ENCODE peak calls at places on chromosome X, in six cellular contexts. One of them, this sample, is unnamed. For H3K4me1, the result is how much of the 10 kb centered on the place peaks cover.

GRCh38 chrX:17930850-17931249 is 69.8 kb upstream of the RAI2 start:
- DNase-seq in GM23248: no peak
- DNase-seq in fibroblast of lung: no peak
- DNase-seq in MM.1S: no peak
- DNase-seq in PC-9: no peak
- DNase-seq in A673: peak
- DNase-seq in this sample: no peak

GRCh38 chrX:130057209-130057608 is 53.1 kb downstream of the ELF4 start:
- DNase-seq in GM23248: peak
- DNase-seq in fibroblast of lung: no peak
- DNase-seq in MM.1S: no peak
- DNase-seq in PC-9: no peak
- DNase-seq in A673: no peak
- DNase-seq in this sample: no peak

GRCh38 chrX:9807355-9808182 is 21.3 kb downstream of the SHROOM2 start:
- DNase-seq in GM23248: no peak
- DNase-seq in fibroblast of lung: no peak
- DNase-seq in MM.1S: no peak
- DNase-seq in PC-9: no peak
- DNase-seq in A673: no peak
- DNase-seq in this sample: peak

GRCh38 chrX:123336666-123337065 is 152.6 kb downstream of the GRIA3 start:
- DNase-seq in GM23248: peak
- DNase-seq in fibroblast of lung: no peak
- DNase-seq in MM.1S: no peak
- DNase-seq in PC-9: no peak
- DNase-seq in A673: no peak
- DNase-seq in this sample: peak

GRCh38 chrX:39158801-39159657 is 357.8 kb downstream of the MID1IP1 start:
- DNase-seq in GM23248: peak
- DNase-seq in fibroblast of lung: peak
- DNase-seq in MM.1S: peak
- DNase-seq in PC-9: no peak
- DNase-seq in A673: no peak
- DNase-seq in this sample: peak

GRCh38 chrX:109954333-109954732 is 48.6 kb upstream of the TMEM164 start:
- DNase-seq in GM23248: peak
- DNase-seq in fibroblast of lung: no peak
- DNase-seq in MM.1S: peak
- DNase-seq in PC-9: no peak
- DNase-seq in A673: no peak
- DNase-seq in this sample: peak

GRCh38 chrX:14872355-14872754 is 514 bp downstream of the FANCB start:
- DNase-seq in GM23248: peak
- DNase-seq in fibroblast of lung: no peak
- DNase-seq in MM.1S: no peak
- DNase-seq in PC-9: no peak
- DNase-seq in A673: no peak
- DNase-seq in this sample: no peak

GRCh38 chrX:118779581-118779980 is 44.0 kb upstream of the ZCCHC12 start:
- DNase-seq in GM23248: no peak
- DNase-seq in fibroblast of lung: no peak
- DNase-seq in MM.1S: no peak
- DNase-seq in PC-9: no peak
- DNase-seq in A673: no peak
- DNase-seq in this sample: no peak

GRCh38 chrX:150200820-150201287 is 162.3 kb upstream of the MAMLD1 start:
- DNase-seq in GM23248: peak
- DNase-seq in fibroblast of lung: peak
- DNase-seq in MM.1S: no peak
- DNase-seq in PC-9: peak
- DNase-seq in A673: peak
- DNase-seq in this sample: peak

GRCh38 chrX:12946838-12947544 is 27.9 kb upstream of the TMSB4X start:
- DNase-seq in GM23248: peak
- DNase-seq in fibroblast of lung: peak
- DNase-seq in MM.1S: peak
- DNase-seq in PC-9: peak
- DNase-seq in A673: peak
- DNase-seq in this sample: peak

GRCh38 chrX:41317487-41318208 is 16.3 kb upstream of the DDX3X start:
- DNase-seq in GM23248: peak
- DNase-seq in fibroblast of lung: peak
- DNase-seq in MM.1S: no peak
- DNase-seq in PC-9: no peak
- DNase-seq in A673: no peak
- DNase-seq in this sample: no peak

GRCh38 chrX:16023790-16024734 is 99.3 kb upstream of the GRPR start:
- DNase-seq in GM23248: peak
- DNase-seq in fibroblast of lung: no peak
- DNase-seq in MM.1S: no peak
- DNase-seq in PC-9: peak
- DNase-seq in A673: peak
- DNase-seq in this sample: peak

GRCh38 chrX:115911967-115912366 is 258.6 kb upstream of the AGTR2 start:
- DNase-seq in GM23248: no peak
- DNase-seq in fibroblast of lung: no peak
- DNase-seq in MM.1S: no peak
- DNase-seq in PC-9: no peak
- DNase-seq in A673: no peak
- DNase-seq in this sample: no peak

GRCh38 chrX:40469316-40469715 is 111.5 kb upstream of the ATP6AP2 start:
- DNase-seq in GM23248: no peak
- DNase-seq in fibroblast of lung: no peak
- DNase-seq in MM.1S: no peak
- DNase-seq in PC-9: no peak
- DNase-seq in A673: no peak
- DNase-seq in this sample: no peak

GRCh38 chrX:38108364-38108763 is 102.0 kb downstream of the SYTL5 start:
- DNase-seq in GM23248: no peak
- DNase-seq in fibroblast of lung: no peak
- DNase-seq in MM.1S: no peak
- DNase-seq in PC-9: no peak
- DNase-seq in A673: no peak
- DNase-seq in this sample: no peak

GRCh38 chrX:128396601-128397000 is 344.4 kb upstream of the ACTRT1 start:
- DNase-seq in GM23248: no peak
- DNase-seq in fibroblast of lung: no peak
- DNase-seq in MM.1S: no peak
- DNase-seq in PC-9: no peak
- DNase-seq in A673: no peak
- DNase-seq in this sample: no peak

DNA sequence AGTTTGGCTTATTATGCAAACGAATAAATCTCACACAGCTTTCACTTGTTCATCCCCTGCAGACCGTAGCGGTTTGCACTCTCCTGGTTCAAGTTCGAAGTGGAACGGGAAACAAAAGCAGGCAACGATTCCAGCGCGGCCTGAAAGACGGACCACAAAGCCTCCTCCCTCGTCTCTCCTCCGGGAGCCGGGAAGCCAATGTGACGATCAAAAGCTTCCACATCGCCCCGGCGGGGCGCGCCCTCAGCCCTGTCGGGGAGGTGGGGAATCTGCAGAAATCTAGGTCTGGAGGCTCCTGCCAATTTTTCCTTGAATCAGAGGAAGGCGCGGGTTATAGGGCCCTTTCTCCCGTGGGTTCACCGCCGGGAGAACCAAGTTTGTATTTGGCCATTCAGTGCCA is 16.9 kb upstream of the ZIC3 start:
- DNase-seq in GM23248: no peak
- DNase-seq in fibroblast of lung: no peak
- DNase-seq in MM.1S: no peak
- DNase-seq in PC-9: no peak
- DNase-seq in A673: no peak
- DNase-seq in this sample: no peak
- TF ChIP-seq EZH2 in GM23248: no peak
- TF ChIP-seq EZH2 in fibroblast of lung: no peak
- TF ChIP-seq EZH2 in MM.1S: no peak
- TF ChIP-seq EZH2 in PC-9: no peak
- TF ChIP-seq EZH2 in A673: no peak
- TF ChIP-seq EZH2 in this sample: no peak

GRCh38 chrX:19798423-19798822 is 89.0 kb downstream of the SH3KBP1 start:
- DNase-seq in GM23248: no peak
- DNase-seq in fibroblast of lung: no peak
- DNase-seq in MM.1S: no peak
- DNase-seq in PC-9: no peak
- DNase-seq in A673: no peak
- DNase-seq in this sample: peak
- H3K4me3 ChIP-seq in GM23248: no peak
- H3K4me3 ChIP-seq in fibroblast of lung: no peak
- H3K4me3 ChIP-seq in MM.1S: no peak
- H3K4me3 ChIP-seq in PC-9: no peak
- H3K4me3 ChIP-seq in A673: no peak
- H3K4me3 ChIP-seq in this sample: no peak

GRCh38 chrX:22340022-22340616 is 67.4 kb downstream of the CBLL2 start:
- DNase-seq in GM23248: peak
- DNase-seq in fibroblast of lung: no peak
- DNase-seq in MM.1S: no peak
- DNase-seq in PC-9: no peak
- DNase-seq in A673: no peak
- DNase-seq in this sample: peak

GRCh38 chrX:22343192-22343591 is 70.5 kb downstream of the CBLL2 start:
- DNase-seq in GM23248: no peak
- DNase-seq in fibroblast of lung: no peak
- DNase-seq in MM.1S: no peak
- DNase-seq in PC-9: no peak
- DNase-seq in A673: no peak
- DNase-seq in this sample: no peak

GRCh38 chrX:22349116-22349515 is 76.4 kb downstream of the CBLL2 start:
- DNase-seq in GM23248: peak
- DNase-seq in fibroblast of lung: peak
- DNase-seq in MM.1S: no peak
- DNase-seq in PC-9: no peak
- DNase-seq in A673: no peak
- DNase-seq in this sample: no peak

DNA sequence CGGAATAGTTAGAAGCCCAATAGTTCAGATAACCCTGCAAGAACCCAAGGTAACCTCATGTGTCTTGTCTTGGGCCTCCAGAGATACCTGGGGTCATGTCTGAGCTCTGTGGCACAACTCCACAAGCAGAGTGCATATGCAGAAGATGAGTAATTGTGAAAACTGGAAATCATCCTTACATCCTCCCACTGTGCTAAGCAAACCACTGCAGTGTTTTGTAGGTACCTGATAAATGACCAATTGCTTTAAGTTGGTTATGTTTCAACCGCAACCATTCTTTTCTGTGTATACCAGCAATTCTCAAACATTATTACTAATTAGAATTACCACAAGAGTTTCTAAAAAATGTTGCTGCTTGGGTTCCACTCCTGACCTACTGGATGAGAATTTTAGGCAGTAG is 73.2 kb downstream of the CBLL2 start:
- DNase-seq in GM23248: peak
- DNase-seq in fibroblast of lung: no peak
- DNase-seq in MM.1S: no peak
- DNase-seq in PC-9: no peak
- DNase-seq in A673: no peak
- DNase-seq in this sample: peak
- H3K4me1 ChIP-seq in GM23248: under half
- H3K4me1 ChIP-seq in fibroblast of lung: under half
- H3K4me1 ChIP-seq in MM.1S: under half
- H3K4me1 ChIP-seq in PC-9: under half
- H3K4me1 ChIP-seq in A673: under half
- H3K4me1 ChIP-seq in this sample: under half

GRCh38 chrX:637660-638481 is 7.3 kb downstream of the SHOX start:
- DNase-seq in GM23248: no peak
- DNase-seq in fibroblast of lung: no peak
- DNase-seq in MM.1S: no peak
- DNase-seq in PC-9: no peak
- DNase-seq in A673: peak
- DNase-seq in this sample: no peak
- TF ChIP-seq EZH2 in GM23248: no peak
- TF ChIP-seq EZH2 in fibroblast of lung: no peak
- TF ChIP-seq EZH2 in MM.1S: no peak
- TF ChIP-seq EZH2 in PC-9: no peak
- TF ChIP-seq EZH2 in A673: peak
- TF ChIP-seq EZH2 in this sample: no peak

GRCh38 chrX:85243155-85243554 is 424 bp downstream of the SATL1 start:
- DNase-seq in GM23248: no peak
- DNase-seq in fibroblast of lung: peak
- DNase-seq in MM.1S: no peak
- DNase-seq in PC-9: no peak
- DNase-seq in A673: peak
- DNase-seq in this sample: no peak
- H3K4me3 ChIP-seq in GM23248: peak
- H3K4me3 ChIP-seq in fibroblast of lung: peak
- H3K4me3 ChIP-seq in MM.1S: no peak
- H3K4me3 ChIP-seq in PC-9: no peak
- H3K4me3 ChIP-seq in A673: peak
- H3K4me3 ChIP-seq in this sample: no peak

GRCh38 chrX:85992811-85993229 is 54.5 kb downstream of the CHM start:
- DNase-seq in GM23248: peak
- DNase-seq in fibroblast of lung: peak
- DNase-seq in MM.1S: no peak
- DNase-seq in PC-9: no peak
- DNase-seq in A673: peak
- DNase-seq in this sample: peak

GRCh38 chrX:85994787-85995186 is 52.6 kb downstream of the CHM start:
- DNase-seq in GM23248: no peak
- DNase-seq in fibroblast of lung: peak
- DNase-seq in MM.1S: no peak
- DNase-seq in PC-9: no peak
- DNase-seq in A673: no peak
- DNase-seq in this sample: no peak

GRCh38 chrX:85993539-85994197 is 53.7 kb downstream of the CHM start:
- DNase-seq in GM23248: peak
- DNase-seq in fibroblast of lung: no peak
- DNase-seq in MM.1S: no peak
- DNase-seq in PC-9: no peak
- DNase-seq in A673: peak
- DNase-seq in this sample: peak

GRCh38 chrX:85995641-85996040 is 51.7 kb downstream of the CHM start:
- DNase-seq in GM23248: no peak
- DNase-seq in fibroblast of lung: no peak
- DNase-seq in MM.1S: no peak
- DNase-seq in PC-9: no peak
- DNase-seq in A673: no peak
- DNase-seq in this sample: no peak

DNA sequence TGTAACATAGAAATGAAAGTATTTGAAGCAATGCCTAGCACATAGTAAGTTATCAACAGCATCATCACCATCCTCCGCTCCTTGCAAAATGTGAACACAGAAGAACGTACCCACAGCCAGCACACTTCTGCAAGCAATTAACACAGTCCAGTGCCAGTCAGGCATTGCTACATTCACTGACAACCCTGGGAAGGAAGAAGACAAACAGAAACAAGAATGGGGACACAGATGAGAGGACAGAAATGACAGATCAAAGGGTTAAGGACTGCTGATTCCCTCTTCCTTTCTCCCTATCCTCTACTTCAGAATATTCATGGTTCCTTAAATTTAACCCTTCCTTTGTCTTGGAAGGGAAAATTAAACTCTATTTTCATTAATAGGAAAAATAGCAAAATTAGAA is 53.1 kb downstream of the CHM start:
- DNase-seq in GM23248: peak
- DNase-seq in fibroblast of lung: no peak
- DNase-seq in MM.1S: no peak
- DNase-seq in PC-9: no peak
- DNase-seq in A673: peak
- DNase-seq in this sample: no peak
- H3K4me1 ChIP-seq in GM23248: under half
- H3K4me1 ChIP-seq in fibroblast of lung: under half
- H3K4me1 ChIP-seq in MM.1S: under half
- H3K4me1 ChIP-seq in PC-9: under half
- H3K4me1 ChIP-seq in A673: under half
- H3K4me1 ChIP-seq in this sample: under half

This sample was measured in mammary epithelial cell.